ENCODE peak calls at places on chromosomes 4 and X, in four cellular contexts. I, Z, C and M are unnamed samples.

GRCh38 chrX:67721321-67721720 is 177.5 kb downstream of the AR start:
- DNase-seq in I (no peak), Z (no peak), C (no peak), M (no peak)

GRCh38 chrX:47577424-47577823 is 4.8 kb upstream of the TIMP1 start:
- DNase-seq in I (no peak), Z (no peak), C (no peak), M (no peak)

GRCh38 chr4:138555584-138555983 is 313.4 kb upstream of the SLC7A11 start:
- DNase-seq in I (no peak), Z (peak; percentile 45), C (no peak), M (no peak)

GRCh38 chrX:39652336-39652735 is 445.4 kb downstream of the BCOR start:
- DNase-seq in I (no peak), Z (no peak), C (no peak), M (peak; percentile 46)

GRCh38 chr4:25163216-25163615 is 3.0 kb upstream of the SEPSECS start:
- DNase-seq in I (no peak), Z (no peak), C (no peak), M (no peak)

GRCh38 chr4:140695483-140695882 is 60.7 kb downstream of the TBC1D9 start:
- DNase-seq in I (no peak), Z (no peak), C (no peak), M (no peak)

GRCh38 chr4:602559-602942 is 22.8 kb upstream of the PDE6B start:
- DNase-seq in I (peak; percentile 76), Z (peak; percentile 60), C (no peak), M (peak; percentile 77)

GRCh38 chr4:26473893-26474292 is 16.4 kb downstream of the CCKAR start:
- DNase-seq in I (no peak), Z (no peak), C (no peak), M (no peak)

DNA sequence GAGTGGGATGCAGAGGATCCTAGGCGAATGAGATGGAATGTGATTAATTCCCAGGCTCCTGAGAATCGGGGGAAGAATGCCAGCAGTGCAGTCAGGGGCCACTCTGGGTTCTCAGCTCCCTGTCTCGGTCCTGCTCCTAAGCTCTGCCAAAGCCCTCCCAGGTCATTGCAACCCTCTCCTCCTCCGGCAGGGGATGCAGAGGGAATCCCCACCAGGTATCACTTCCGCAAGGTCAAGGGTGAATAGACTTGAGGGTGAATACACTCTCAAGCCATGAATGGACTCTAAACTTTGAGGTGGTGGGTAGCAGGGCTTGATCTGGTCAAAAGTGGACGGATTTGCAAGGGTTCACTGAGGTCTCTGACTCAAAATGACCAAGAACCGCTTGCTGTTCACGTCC is 139.3 kb upstream of the MXRA5 start:
- DNase-seq in I (no peak), Z (no peak), C (no peak), M (no peak)
- H3K9ac ChIP-seq in I (no peak overlapping the region), Z (no peak overlapping the region), C (no peak overlapping the region), M (no peak overlapping the region)

DNA sequence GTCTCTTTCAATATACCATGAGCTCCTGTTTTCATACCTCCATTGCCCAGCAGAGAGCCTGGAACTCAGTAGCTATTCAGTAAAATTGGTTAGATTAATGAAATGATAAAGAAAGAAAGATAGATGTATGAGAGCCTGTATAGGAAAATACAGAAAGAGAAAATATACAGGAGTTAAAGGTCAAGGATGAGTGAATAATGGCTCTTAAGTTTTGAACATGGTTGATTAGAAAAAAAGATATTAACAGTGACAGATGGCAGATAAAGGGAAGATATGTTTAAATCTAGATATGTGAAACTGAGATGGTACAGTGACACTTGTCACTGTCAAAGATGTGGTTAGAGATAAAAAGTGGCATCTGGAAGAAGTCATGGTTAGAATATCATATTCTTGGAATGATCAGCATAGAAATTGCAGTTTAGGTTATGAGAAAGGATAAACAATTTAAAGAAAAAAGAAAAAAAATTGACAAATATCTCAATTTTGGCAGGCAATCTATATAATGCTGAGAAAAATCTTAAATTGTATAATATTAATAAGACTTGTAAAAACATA is 179.2 kb downstream of the TBCK start:
- DNase-seq in I (no peak), Z (no peak), C (no peak), M (no peak)
- TF ChIP-seq SUZ12 in I (no peak), Z (no peak), C (no peak), M (no peak)

DNA sequence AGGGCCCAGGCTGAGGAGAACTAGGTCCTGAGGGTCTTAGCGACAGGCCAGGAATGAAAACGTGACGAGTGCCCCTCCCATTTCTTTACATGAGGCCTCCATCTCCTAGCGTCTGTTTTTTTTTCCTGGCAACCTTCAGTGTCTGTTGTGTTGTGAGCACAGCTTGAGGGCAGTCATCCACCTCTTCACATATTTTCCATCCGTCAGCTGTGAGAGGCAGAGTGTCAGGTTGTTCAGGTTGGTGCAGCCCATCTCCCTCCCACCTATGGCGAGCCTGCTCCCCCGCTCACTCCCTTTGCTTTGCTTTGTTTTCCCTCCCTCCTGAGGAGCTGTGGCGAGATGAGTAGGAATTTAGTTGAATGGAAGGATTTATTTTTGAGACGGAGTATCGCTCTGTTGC is 51.7 kb upstream of the CHRNA9 start:
- DNase-seq in I (no peak), Z (no peak), C (no peak), M (no peak)
- H3K4me3 ChIP-seq in I (no peak overlapping the region), Z (no peak overlapping the region), C (no peak overlapping the region), M (no peak overlapping the region)

GRCh38 chrX:14872355-14872754 is 514 bp downstream of the FANCB start:
- DNase-seq in I (no peak), Z (no peak), C (no peak), M (no peak)

GRCh38 chrX:14873676-14874049 is 442 bp downstream of the MOSPD2 start:
- DNase-seq in I (no peak), Z (no peak), C (no peak), M (no peak)

GRCh38 chrX:14875624-14876023 is 2.4 kb downstream of the MOSPD2 start:
- DNase-seq in I (no peak), Z (no peak), C (no peak), M (no peak)

GRCh38 chrX:14871767-14872166 is 1.1 kb downstream of the FANCB start:
- DNase-seq in I (no peak), Z (no peak), C (no peak), M (no peak)

GRCh38 chrX:14872851-14873675 is at the start of the genes FANCB and MOSPD2:
- DNase-seq in I (peak; percentile 79), Z (peak; percentile 90), C (peak; percentile 73), M (peak; percentile 91)
- H3K9ac ChIP-seq in I (peak within 1 kb of the TSS; percentile 86), Z (peak within 1 kb of the TSS; percentile 81), C (peak within 1 kb of the TSS; percentile 77), M (peak within 1 kb of the TSS; percentile 95)

DNA sequence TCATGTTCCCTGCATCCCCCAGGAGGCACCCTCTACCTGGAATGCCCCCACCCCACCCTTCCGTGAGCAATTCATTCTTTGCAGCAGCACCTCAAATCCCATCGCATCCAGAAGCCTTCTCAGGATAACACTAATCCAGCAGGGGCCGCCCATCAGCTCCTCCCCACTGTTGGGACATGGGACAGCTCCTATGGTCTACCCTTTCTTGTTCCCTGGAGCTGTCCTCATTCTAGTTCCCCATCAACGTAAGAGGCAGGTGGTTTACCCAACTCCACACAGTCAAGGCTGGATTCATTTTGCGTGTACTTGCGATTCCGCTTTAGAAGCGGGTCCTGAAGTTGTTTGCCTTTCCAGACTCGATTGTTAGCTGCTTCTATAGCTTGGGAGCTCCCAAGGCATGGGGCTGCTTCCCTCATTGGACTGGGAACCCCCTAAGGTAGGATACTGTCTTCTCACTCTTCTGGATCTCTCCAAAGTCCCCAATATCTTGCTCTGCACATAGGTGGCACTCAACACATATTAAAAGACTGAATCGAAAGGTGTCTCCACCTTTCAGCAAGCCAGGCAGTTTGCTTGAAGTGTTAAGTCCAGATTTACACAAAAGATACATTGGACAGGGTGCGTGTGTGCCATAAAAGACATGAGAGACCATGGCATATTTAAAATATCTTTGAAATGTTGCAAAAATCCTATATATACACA is 942 bp upstream of the APLN start:
- DNase-seq in I (no peak), Z (no peak), C (no peak), M (no peak)
- TF ChIP-seq SUZ12 in I (no peak), Z (no peak), C (no peak), M (no peak)

DNA sequence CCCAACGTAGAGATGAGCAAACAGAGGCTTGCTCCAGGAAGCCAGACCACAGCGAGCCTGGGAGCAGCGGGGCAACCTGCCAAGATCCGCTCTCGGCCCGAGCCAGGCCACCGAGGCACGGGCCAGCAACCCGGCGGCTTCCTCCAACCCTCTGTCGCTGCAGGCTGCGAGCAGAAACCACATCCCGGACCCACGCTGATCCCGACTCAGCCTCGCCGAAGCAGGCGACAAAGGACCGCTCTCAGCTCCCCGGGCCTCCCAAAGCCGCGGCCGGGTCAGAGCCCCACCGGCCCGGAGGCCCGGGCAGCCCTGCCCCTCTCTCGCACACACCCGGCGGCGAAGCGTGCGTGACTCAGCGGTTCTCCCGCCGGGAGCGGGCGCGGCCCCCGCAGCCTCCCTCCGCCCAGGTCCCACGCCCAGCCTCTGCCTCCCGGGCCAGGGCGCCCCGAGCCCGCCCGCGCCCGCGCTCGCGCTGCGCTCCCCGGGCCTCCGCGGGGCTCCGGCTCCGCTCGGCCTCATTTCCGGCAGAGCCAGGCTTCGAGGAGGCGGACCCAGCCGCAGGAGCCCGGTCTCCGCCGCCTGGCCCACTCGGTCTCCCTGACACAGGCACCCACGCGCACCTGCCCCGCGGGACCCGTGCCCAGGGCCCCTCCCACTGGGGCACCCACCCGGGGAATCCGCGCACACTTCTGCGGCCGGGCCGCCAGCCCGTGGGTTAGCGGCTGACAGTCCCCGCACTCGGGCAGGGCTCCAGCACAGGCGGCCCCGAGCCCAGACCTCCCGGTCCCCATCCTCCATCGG is 1.7 kb downstream of the PPP2R2C start:
- DNase-seq in I (no peak), Z (no peak), C (no peak), M (no peak)
- H3K4me3 ChIP-seq in I (peak overlapping the region; percentile 55), Z (peak overlapping the region; percentile 69), C (no peak overlapping the region), M (peak overlapping the region; percentile 62)

GRCh38 chr4:105712766-105713165 is 4.2 kb downstream of the GSTCD start:
- DNase-seq in I (no peak), Z (no peak), C (no peak), M (no peak)

GRCh38 chr4:105714071-105714521 is 5.5 kb downstream of the GSTCD start:
- DNase-seq in I (no peak), Z (no peak), C (no peak), M (no peak)

GRCh38 chr4:105715692-105716278 is 7.2 kb downstream of the GSTCD start:
- DNase-seq in I (no peak), Z (peak; percentile 28), C (no peak), M (no peak)

GRCh38 chr4:105710678-105711077 is 2.1 kb downstream of the GSTCD start:
- DNase-seq in I (no peak), Z (no peak), C (no peak), M (no peak)

GRCh38 chr4:105714932-105715331 is 6.3 kb downstream of the GSTCD start:
- DNase-seq in I (no peak), Z (no peak), C (no peak), M (no peak)
- H3K9ac ChIP-seq in I (no peak overlapping the region), Z (no peak overlapping the region), C (peak overlapping the region; percentile 46), M (no peak overlapping the region)

DNA sequence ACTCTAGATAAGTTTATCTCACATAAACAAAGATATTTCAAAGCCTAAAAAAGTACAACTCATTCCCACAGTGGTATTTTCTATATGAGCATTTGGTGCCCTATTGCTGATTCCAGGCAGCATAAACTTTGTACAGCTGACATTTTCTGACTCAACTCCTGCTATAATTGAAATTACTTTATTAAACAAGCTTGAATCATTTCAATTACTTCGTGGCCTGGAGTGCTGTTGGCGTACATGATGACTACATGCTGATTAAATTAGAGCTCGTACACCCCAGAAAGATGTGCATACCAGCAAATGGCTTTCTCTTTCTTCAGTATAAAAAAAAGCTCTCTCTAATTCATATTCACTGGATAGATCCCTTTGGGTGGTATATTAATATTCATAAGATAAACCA is 244.9 kb upstream of the IGFBP7 start:
- DNase-seq in I (no peak), Z (no peak), C (no peak), M (no peak)
- TF ChIP-seq SUZ12 in I (no peak), Z (no peak), C (no peak), M (no peak)